ENCODE peak calls at places on chromosomes 6 and 20, in five cellular contexts. One of them, this sample, is unnamed.

GRCh38 chr20:57966609-57967008 is 256.8 kb upstream of the PMEPA1 start:
- DNase-seq in mammary epithelial cell: no peak
- DNase-seq in tibial nerve: no peak
- DNase-seq in ovary: no peak
- DNase-seq in cardiac muscle cell: no peak
- DNase-seq in this sample: no peak

GRCh38 chr20:11799131-11799800 is 118.4 kb upstream of the BTBD3 start:
- DNase-seq in mammary epithelial cell: no peak
- DNase-seq in tibial nerve: no peak
- DNase-seq in ovary: no peak
- DNase-seq in cardiac muscle cell: no peak
- DNase-seq in this sample: peak

GRCh38 chr6:89412071-89413005 is at the start of gene RRAGD:
- DNase-seq in mammary epithelial cell: peak
- DNase-seq in tibial nerve: peak
- DNase-seq in ovary: peak
- DNase-seq in cardiac muscle cell: peak
- DNase-seq in this sample: peak

GRCh38 chr6:160071805-160072687 is 49.6 kb upstream of the SLC22A1 start:
- DNase-seq in mammary epithelial cell: no peak
- DNase-seq in tibial nerve: no peak
- DNase-seq in ovary: no peak
- DNase-seq in cardiac muscle cell: peak
- DNase-seq in this sample: peak

GRCh38 chr20:34240698-34241615 is at the start of gene ASIP:
- DNase-seq in mammary epithelial cell: no peak
- DNase-seq in tibial nerve: no peak
- DNase-seq in ovary: no peak
- DNase-seq in cardiac muscle cell: peak
- DNase-seq in this sample: no peak

GRCh38 chr20:22921595-22922421 is 113.3 kb upstream of the SSTR4 start:
- DNase-seq in mammary epithelial cell: peak
- DNase-seq in tibial nerve: no peak
- DNase-seq in ovary: no peak
- DNase-seq in cardiac muscle cell: peak
- DNase-seq in this sample: no peak

GRCh38 chr6:158642805-158643489 is 1.6 kb downstream of the DYNLT1 start:
- DNase-seq in mammary epithelial cell: peak
- DNase-seq in tibial nerve: no peak
- DNase-seq in ovary: no peak
- DNase-seq in cardiac muscle cell: peak
- DNase-seq in this sample: no peak

GRCh38 chr6:40744835-40745234 is 157.7 kb upstream of the LRFN2 start:
- DNase-seq in mammary epithelial cell: no peak
- DNase-seq in tibial nerve: no peak
- DNase-seq in ovary: no peak
- DNase-seq in cardiac muscle cell: no peak
- DNase-seq in this sample: no peak

GRCh38 chr6:156825475-156825874 is 48.3 kb downstream of the ARID1B start:
- DNase-seq in mammary epithelial cell: no peak
- DNase-seq in tibial nerve: no peak
- DNase-seq in ovary: no peak
- DNase-seq in cardiac muscle cell: no peak
- DNase-seq in this sample: no peak

GRCh38 chr6:157036245-157036681 is 259.1 kb downstream of the ARID1B start:
- DNase-seq in mammary epithelial cell: peak
- DNase-seq in tibial nerve: no peak
- DNase-seq in ovary: no peak
- DNase-seq in cardiac muscle cell: peak
- DNase-seq in this sample: peak

GRCh38 chr6:29490552-29490951 is 2.8 kb upstream of the MAS1L start:
- DNase-seq in mammary epithelial cell: no peak
- DNase-seq in tibial nerve: no peak
- DNase-seq in ovary: no peak
- DNase-seq in cardiac muscle cell: no peak
- DNase-seq in this sample: no peak

GRCh38 chr6:8785223-8785622 is 349.9 kb upstream of the SLC35B3 start:
- DNase-seq in mammary epithelial cell: no peak
- DNase-seq in tibial nerve: no peak
- DNase-seq in ovary: no peak
- DNase-seq in cardiac muscle cell: no peak
- DNase-seq in this sample: no peak

GRCh38 chr6:11096109-11096508 is 2.5 kb downstream of the SMIM13 start:
- DNase-seq in mammary epithelial cell: peak
- DNase-seq in tibial nerve: no peak
- DNase-seq in ovary: no peak
- DNase-seq in cardiac muscle cell: peak
- DNase-seq in this sample: peak

GRCh38 chr6:69487688-69488087 is 309.1 kb downstream of the LMBRD1 start:
- DNase-seq in mammary epithelial cell: no peak
- DNase-seq in tibial nerve: no peak
- DNase-seq in ovary: no peak
- DNase-seq in cardiac muscle cell: no peak
- DNase-seq in this sample: no peak

GRCh38 chr6:109920911-109921310 is 57.2 kb upstream of the GPR6 start:
- DNase-seq in mammary epithelial cell: no peak
- DNase-seq in tibial nerve: no peak
- DNase-seq in ovary: no peak
- DNase-seq in cardiac muscle cell: no peak
- DNase-seq in this sample: no peak

GRCh38 chr6:119727504-119728219 is 378.1 kb upstream of the MAN1A1 start:
- DNase-seq in mammary epithelial cell: no peak
- DNase-seq in tibial nerve: no peak
- DNase-seq in ovary: no peak
- DNase-seq in cardiac muscle cell: no peak
- DNase-seq in this sample: peak

GRCh38 chr20:12276011-12276673 is 358.4 kb downstream of the BTBD3 start:
- DNase-seq in mammary epithelial cell: peak
- DNase-seq in tibial nerve: no peak
- DNase-seq in ovary: no peak
- DNase-seq in cardiac muscle cell: no peak
- DNase-seq in this sample: no peak

GRCh38 chr6:56804996-56805395 is 149.9 kb upstream of the BEND6 start:
- DNase-seq in mammary epithelial cell: peak
- DNase-seq in tibial nerve: no peak
- DNase-seq in ovary: no peak
- DNase-seq in cardiac muscle cell: peak
- DNase-seq in this sample: no peak

GRCh38 chr20:56826306-56826970 is 197.3 kb downstream of the TFAP2C start:
- DNase-seq in mammary epithelial cell: no peak
- DNase-seq in tibial nerve: no peak
- DNase-seq in ovary: no peak
- DNase-seq in cardiac muscle cell: peak
- DNase-seq in this sample: no peak

GRCh38 chr6:99151634-99152344 is 197.7 kb downstream of the FAXC start:
- DNase-seq in mammary epithelial cell: peak
- DNase-seq in tibial nerve: no peak
- DNase-seq in ovary: no peak
- DNase-seq in cardiac muscle cell: peak
- DNase-seq in this sample: peak

GRCh38 chr6:22716721-22717120 is 147.4 kb downstream of the HDGFL1 start:
- DNase-seq in mammary epithelial cell: no peak
- DNase-seq in tibial nerve: no peak
- DNase-seq in ovary: no peak
- DNase-seq in cardiac muscle cell: no peak
- DNase-seq in this sample: peak

GRCh38 chr6:143535189-143535614 is 23.7 kb upstream of the FUCA2 start:
- DNase-seq in mammary epithelial cell: no peak
- DNase-seq in tibial nerve: no peak
- DNase-seq in ovary: no peak
- DNase-seq in cardiac muscle cell: no peak
- DNase-seq in this sample: peak

GRCh38 chr6:150719099-150719767 is 119.5 kb downstream of the PLEKHG1 start:
- DNase-seq in mammary epithelial cell: no peak
- DNase-seq in tibial nerve: no peak
- DNase-seq in ovary: no peak
- DNase-seq in cardiac muscle cell: no peak
- DNase-seq in this sample: no peak

GRCh38 chr6:56842602-56843475 is 112.1 kb upstream of the BEND6 start:
- DNase-seq in mammary epithelial cell: peak
- DNase-seq in tibial nerve: no peak
- DNase-seq in ovary: peak
- DNase-seq in cardiac muscle cell: peak
- DNase-seq in this sample: peak

GRCh38 chr20:40930561-40930960 is 98.1 kb upstream of the TOP1 start:
- DNase-seq in mammary epithelial cell: no peak
- DNase-seq in tibial nerve: no peak
- DNase-seq in ovary: no peak
- DNase-seq in cardiac muscle cell: no peak
- DNase-seq in this sample: no peak

GRCh38 chr6:125104425-125104824 is 49.1 kb upstream of the TPD52L1 start:
- DNase-seq in mammary epithelial cell: peak
- DNase-seq in tibial nerve: no peak
- DNase-seq in ovary: no peak
- DNase-seq in cardiac muscle cell: peak
- DNase-seq in this sample: no peak

GRCh38 chr6:15290067-15290641 is 44.3 kb downstream of the JARID2 start:
- DNase-seq in mammary epithelial cell: no peak
- DNase-seq in tibial nerve: no peak
- DNase-seq in ovary: no peak
- DNase-seq in cardiac muscle cell: no peak
- DNase-seq in this sample: no peak

GRCh38 chr6:76418657-76419217 is 346.3 kb upstream of the IMPG1 start:
- DNase-seq in mammary epithelial cell: no peak
- DNase-seq in tibial nerve: no peak
- DNase-seq in ovary: no peak
- DNase-seq in cardiac muscle cell: peak
- DNase-seq in this sample: no peak

GRCh38 chr20:49384437-49385434 is 97.7 kb downstream of the KCNB1 start:
- DNase-seq in mammary epithelial cell: no peak
- DNase-seq in tibial nerve: peak
- DNase-seq in ovary: peak
- DNase-seq in cardiac muscle cell: peak
- DNase-seq in this sample: peak

GRCh38 chr20:45878076-45878731 is 2.8 kb upstream of the ZSWIM1 start:
- DNase-seq in mammary epithelial cell: no peak
- DNase-seq in tibial nerve: no peak
- DNase-seq in ovary: no peak
- DNase-seq in cardiac muscle cell: no peak
- DNase-seq in this sample: no peak

GRCh38 chr6:41939091-41939847 is 2.3 kb downstream of the CCND3 start:
- DNase-seq in mammary epithelial cell: no peak
- DNase-seq in tibial nerve: no peak
- DNase-seq in ovary: peak
- DNase-seq in cardiac muscle cell: peak
- DNase-seq in this sample: peak

GRCh38 chr6:126529605-126530004 is 189.7 kb downstream of the CENPW start:
- DNase-seq in mammary epithelial cell: no peak
- DNase-seq in tibial nerve: no peak
- DNase-seq in ovary: no peak
- DNase-seq in cardiac muscle cell: no peak
- DNase-seq in this sample: no peak

GRCh38 chr6:6583836-6584235 is 4.7 kb upstream of the LY86 start:
- DNase-seq in mammary epithelial cell: no peak
- DNase-seq in tibial nerve: no peak
- DNase-seq in ovary: no peak
- DNase-seq in cardiac muscle cell: no peak
- DNase-seq in this sample: no peak
- H3K4me3 ChIP-seq in mammary epithelial cell: no peak
- H3K4me3 ChIP-seq in tibial nerve: no peak
- H3K4me3 ChIP-seq in ovary: no peak
- H3K4me3 ChIP-seq in cardiac muscle cell: no peak
- H3K4me3 ChIP-seq in this sample: no peak

GRCh38 chr20:60652615-60653014 is 599.4 kb upstream of the CDH4 start:
- DNase-seq in mammary epithelial cell: no peak
- DNase-seq in tibial nerve: no peak
- DNase-seq in ovary: no peak
- DNase-seq in cardiac muscle cell: no peak
- DNase-seq in this sample: no peak
- H3K4me3 ChIP-seq in mammary epithelial cell: no peak
- H3K4me3 ChIP-seq in tibial nerve: no peak
- H3K4me3 ChIP-seq in ovary: no peak
- H3K4me3 ChIP-seq in cardiac muscle cell: no peak
- H3K4me3 ChIP-seq in this sample: no peak

GRCh38 chr20:3378138-3378537 is 29.3 kb downstream of the DNAAF9 start:
- DNase-seq in mammary epithelial cell: no peak
- DNase-seq in tibial nerve: no peak
- DNase-seq in ovary: no peak
- DNase-seq in cardiac muscle cell: no peak
- DNase-seq in this sample: no peak
- H3K4me3 ChIP-seq in mammary epithelial cell: no peak
- H3K4me3 ChIP-seq in tibial nerve: no peak
- H3K4me3 ChIP-seq in ovary: no peak
- H3K4me3 ChIP-seq in cardiac muscle cell: no peak
- H3K4me3 ChIP-seq in this sample: no peak

GRCh38 chr6:169958510-169958909 is 207.1 kb downstream of the ERMARD start:
- DNase-seq in mammary epithelial cell: no peak
- DNase-seq in tibial nerve: no peak
- DNase-seq in ovary: no peak
- DNase-seq in cardiac muscle cell: no peak
- DNase-seq in this sample: no peak

GRCh38 chr6:169960891-169961611 is 209.6 kb downstream of the ERMARD start:
- DNase-seq in mammary epithelial cell: no peak
- DNase-seq in tibial nerve: no peak
- DNase-seq in ovary: no peak
- DNase-seq in cardiac muscle cell: no peak
- DNase-seq in this sample: no peak

GRCh38 chr6:169960003-169960344 is 208.6 kb downstream of the ERMARD start:
- DNase-seq in mammary epithelial cell: no peak
- DNase-seq in tibial nerve: no peak
- DNase-seq in ovary: no peak
- DNase-seq in cardiac muscle cell: no peak
- DNase-seq in this sample: no peak

GRCh38 chr6:169960531-169960890 is 209.1 kb downstream of the ERMARD start:
- DNase-seq in mammary epithelial cell: no peak
- DNase-seq in tibial nerve: no peak
- DNase-seq in ovary: no peak
- DNase-seq in cardiac muscle cell: no peak
- DNase-seq in this sample: no peak

DNA sequence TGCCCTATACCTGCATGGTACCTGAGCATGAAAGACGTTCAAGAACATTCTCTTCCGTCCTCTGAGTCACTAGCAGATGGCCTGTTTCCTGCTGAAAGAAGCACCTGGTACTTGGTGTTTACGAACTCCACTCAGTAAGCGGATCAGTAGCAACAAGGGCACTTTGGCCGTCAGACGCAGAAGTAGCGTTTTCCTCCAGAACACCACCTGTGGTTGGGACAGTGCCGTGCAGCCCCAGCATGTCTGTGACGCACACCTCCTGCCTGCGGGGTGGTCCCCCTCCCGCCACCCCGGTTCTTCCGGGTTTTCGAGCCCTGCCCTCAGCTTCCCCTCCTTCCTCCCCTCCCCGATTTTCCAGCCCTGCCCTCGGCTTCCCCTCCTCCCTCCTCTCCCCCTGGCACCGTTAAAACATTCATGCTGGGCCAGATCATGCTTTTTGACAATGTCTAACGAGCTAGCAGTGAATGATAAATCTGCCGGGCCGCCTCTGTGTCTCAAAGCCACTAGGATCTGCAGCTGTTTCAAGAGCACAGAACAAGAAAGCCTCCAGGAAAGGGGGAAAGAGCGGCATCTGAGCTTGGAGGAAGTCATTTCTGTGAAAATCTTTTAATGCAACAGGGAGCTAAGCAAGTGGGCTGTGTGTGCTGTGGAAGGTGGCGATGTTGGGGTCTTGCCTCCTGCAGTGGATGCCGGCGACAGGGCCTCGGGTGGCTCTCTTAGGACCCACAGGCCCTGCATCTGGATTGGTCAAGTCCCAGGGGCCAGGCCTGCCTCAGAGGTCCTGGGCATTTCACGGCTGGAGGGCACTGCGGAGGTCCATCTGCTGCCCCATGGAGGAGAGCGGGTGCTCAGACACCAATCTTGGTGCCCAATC is 207.9 kb downstream of the ERMARD start:
- DNase-seq in mammary epithelial cell: no peak
- DNase-seq in tibial nerve: no peak
- DNase-seq in ovary: no peak
- DNase-seq in cardiac muscle cell: no peak
- DNase-seq in this sample: no peak
- H3K4me3 ChIP-seq in mammary epithelial cell: no peak
- H3K4me3 ChIP-seq in tibial nerve: no peak
- H3K4me3 ChIP-seq in ovary: no peak
- H3K4me3 ChIP-seq in cardiac muscle cell: no peak
- H3K4me3 ChIP-seq in this sample: no peak